ENCODE peak calls at places on chromosome 13, in ten cellular contexts. I, Q, P, U, E, O, H, X, Z and G are unnamed samples.

GRCh38 chr13:76992548-76993001 is 694 bp downstream of the CLN5 start:
- DNase-seq in O (peak), X (no peak), H (no peak), U (peak), Z (peak), Q (peak), I (no peak), P (no peak), E (no peak), G (peak)

GRCh38 chr13:25575562-25575961 is 203.8 kb downstream of the ATP8A2 start:
- DNase-seq in Q (no peak), U (no peak), X (no peak), O (no peak), I (no peak), Z (no peak), E (no peak), P (no peak), H (no peak), G (no peak)

GRCh38 chr13:47896546-47896945 is 104.5 kb downstream of the SUCLA2 start:
- DNase-seq in Z (no peak), H (no peak), O (no peak), P (no peak), X (no peak), U (no peak), E (no peak), I (no peak), Q (no peak), G (no peak)

GRCh38 chr13:48647625-48648024 is 6.1 kb upstream of the CYSLTR2 start:
- DNase-seq in E (no peak), U (no peak), Z (no peak), Q (no peak), X (no peak), O (no peak), H (no peak), P (no peak), I (no peak), G (no peak)

GRCh38 chr13:76148926-76149325 is 512.8 kb downstream of the LMO7 start:
- DNase-seq in Z (peak), P (no peak), O (peak), I (no peak), U (peak), E (no peak), X (no peak), H (peak), Q (peak), G (peak)

GRCh38 chr13:74024314-74024713 is 109.9 kb downstream of the KLF12 start:
- DNase-seq in U (no peak), Q (peak), X (no peak), Z (no peak), E (no peak), P (no peak), I (no peak), O (no peak), H (no peak), G (no peak)

GRCh38 chr13:66657165-66657895 is 572.8 kb downstream of the PCDH9 start:
- DNase-seq in E (no peak), O (peak), X (no peak), Q (peak), P (no peak), H (peak), Z (peak), I (peak), U (peak), G (peak)

GRCh38 chr13:32023698-32024097 is 7.9 kb upstream of the FRY start:
- DNase-seq in X (no peak), E (no peak), U (no peak), Q (no peak), H (no peak), I (no peak), O (no peak), Z (no peak), P (no peak), G (no peak)

GRCh38 chr13:42396501-42396900 is 124.5 kb downstream of the AKAP11 start:
- DNase-seq in Z (no peak), P (no peak), E (no peak), X (no peak), I (no peak), Q (no peak), H (no peak), U (no peak), O (no peak), G (no peak)

GRCh38 chr13:97627566-97627965 is 193.6 kb downstream of the RAP2A start:
- DNase-seq in Z (peak), U (peak), H (peak), O (peak), E (no peak), I (peak), X (peak), Q (peak), P (no peak), G (peak)

GRCh38 chr13:51923983-51924539 is 62.3 kb downstream of the CCDC70 start:
- DNase-seq in P (peak), X (no peak), U (no peak), Q (no peak), Z (no peak), I (no peak), H (no peak), O (no peak), E (no peak), G (no peak)

GRCh38 chr13:39016789-39017188 is 21.1 kb downstream of the PROSER1 start:
- DNase-seq in I (no peak), P (no peak), O (peak), Q (peak), Z (no peak), X (no peak), H (no peak), U (peak), E (no peak), G (no peak)

GRCh38 chr13:30659980-30660379 is 42.3 kb downstream of the USPL1 start:
- DNase-seq in Q (peak), H (no peak), X (no peak), O (no peak), U (no peak), E (no peak), I (no peak), P (no peak), Z (no peak), G (peak)

GRCh38 chr13:46648166-46648607 is 95.2 kb downstream of the LRCH1 start:
- DNase-seq in E (no peak), Q (peak), Z (no peak), X (no peak), P (no peak), I (no peak), U (no peak), O (peak), H (no peak), G (peak)

GRCh38 chr13:77378662-77379061 is 51.8 kb upstream of the MYCBP2 start:
- DNase-seq in Q (no peak), H (no peak), P (no peak), O (peak), Z (no peak), E (no peak), U (no peak), I (no peak), X (no peak), G (no peak)

GRCh38 chr13:57832187-57832586 is 200.6 kb downstream of the PCDH17 start:
- DNase-seq in O (no peak), Q (no peak), H (no peak), X (no peak), E (no peak), I (no peak), U (no peak), P (no peak), Z (no peak), G (no peak)

GRCh38 chr13:59494560-59494970 is 669.2 kb downstream of the DIAPH3 start:
- DNase-seq in I (no peak), U (no peak), Z (peak), Q (no peak), O (no peak), P (no peak), X (no peak), H (no peak), E (no peak), G (no peak)

GRCh38 chr13:110610955-110611595 is 4.3 kb upstream of the NAXD start:
- DNase-seq in I (no peak), U (no peak), Q (no peak), E (no peak), X (no peak), O (no peak), P (no peak), Z (no peak), H (no peak), G (peak)